ENCODE peak calls at places on chromosomes 7 and 10, in ten cellular contexts. W is astrocyte, A is mammary epithelial cell, R is GM23338, D is fibroblast of lung, O is GM23248, E is HCT116, U is K562, F is GM12878, Y is PC-3. T is an unnamed sample. For H3K27me3, the result is how much of the 10 kb centered on the place peaks cover.

GRCh38 chr10:130013263-130013937 is 49.3 kb upstream of the EBF3 start:
- DNase-seq in Y (no peak), U (no peak), D (no peak), F (no peak), A (no peak), W (no peak), R (no peak), E (no peak), O (peak), T (no peak)

GRCh38 chr7:121195859-121196588 is 132.8 kb upstream of the WNT16 start:
- DNase-seq in U (no peak), O (no peak), Y (no peak), A (no peak), F (no peak), W (peak), R (peak), E (no peak), D (peak), T (no peak)

GRCh38 chr10:94006591-94007550 is 13.1 kb downstream of the PLCE1 start:
- DNase-seq in O (peak), A (no peak), R (no peak), E (no peak), U (no peak), Y (peak), F (no peak), W (peak), D (peak), T (no peak)

GRCh38 chr10:63520463-63521388 is 475 bp upstream of the REEP3 start:
- DNase-seq in F (no peak), R (peak), W (peak), U (peak), Y (peak), D (peak), A (peak), O (peak), E (peak), T (peak)

GRCh38 chr10:31773749-31774148 is 154.9 kb downstream of the ARHGAP12 start:
- DNase-seq in O (no peak), A (no peak), R (no peak), E (no peak), U (no peak), W (no peak), F (no peak), Y (no peak), D (no peak), T (peak)

GRCh38 chr7:83794834-83795233 is 145.9 kb upstream of the SEMA3E start:
- DNase-seq in O (no peak), W (no peak), E (no peak), Y (no peak), A (no peak), F (no peak), R (no peak), U (no peak), D (no peak), T (no peak)

GRCh38 chr7:1912472-1913289 is 242.6 kb downstream of the ELFN1 start:
- DNase-seq in R (no peak), Y (no peak), W (peak), F (no peak), O (no peak), A (no peak), E (no peak), U (no peak), D (peak), T (no peak)

GRCh38 chr7:14896461-14896860 is 6.1 kb downstream of the DGKB start:
- DNase-seq in F (no peak), E (no peak), W (no peak), D (no peak), R (no peak), A (no peak), O (no peak), Y (no peak), U (no peak), T (no peak)

GRCh38 chr7:116953372-116953726 is at the start of gene ST7:
- DNase-seq in A (peak), F (no peak), U (peak), D (peak), W (peak), O (peak), R (peak), E (peak), Y (peak), T (peak)

GRCh38 chr10:74114041-74114448 is 36.6 kb downstream of the AP3M1 start:
- DNase-seq in U (no peak), R (no peak), Y (no peak), A (no peak), W (no peak), D (no peak), E (no peak), O (peak), F (no peak), T (no peak)

GRCh38 chr7:129664029-129665012 is 52.8 kb downstream of the NRF1 start:
- DNase-seq in E (peak), R (peak), W (peak), A (peak), Y (peak), D (peak), O (peak), F (peak), U (peak), T (peak)

DNA sequence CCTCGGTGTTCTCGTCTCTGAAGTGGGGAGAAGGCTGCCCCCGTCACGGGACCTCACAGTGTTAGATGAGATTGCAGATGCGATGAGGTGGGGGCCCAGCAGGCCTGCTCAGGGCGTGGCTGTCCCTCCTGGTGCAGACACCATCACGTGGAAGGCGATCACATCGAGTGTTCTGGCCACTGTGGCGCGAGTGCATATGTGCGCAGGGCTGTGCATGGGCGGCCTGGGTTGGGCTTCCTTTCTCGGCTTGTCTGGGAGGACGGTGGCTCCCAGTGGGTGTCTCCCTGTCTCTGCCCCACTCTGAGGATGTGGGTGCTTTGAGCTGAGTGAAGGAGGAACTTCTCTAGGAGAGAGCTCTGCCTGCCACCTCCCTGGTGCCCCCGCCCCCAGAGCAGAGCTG is 83.1 kb downstream of the LHPP start:
- DNase-seq in Y (no peak), F (no peak), R (no peak), W (no peak), O (no peak), D (no peak), E (no peak), U (peak), A (no peak), T (no peak)
- H3K4me2 ChIP-seq in Y (no peak), F (no peak), R (no peak), W (no peak), O (no peak), D (no peak), E (no peak), U (no peak), A (no peak), T (no peak)

GRCh38 chr10:102408728-102409603 is 9.6 kb downstream of the PSD start:
- DNase-seq in U (peak), E (no peak), A (no peak), O (peak), D (peak), F (no peak), W (no peak), R (peak), Y (no peak), T (peak)
- H3K27me3 ChIP-seq in U (under half), E (under half), A (under half), O (under half), D (half or more), F (under half), W (under half), R (half or more), Y (under half), T (half or more)

GRCh38 chr10:75433216-75433615 is 1.8 kb downstream of the LRMDA start:
- DNase-seq in R (peak), O (no peak), A (no peak), F (no peak), Y (no peak), E (no peak), W (no peak), U (no peak), D (no peak), T (no peak)

GRCh38 chr10:75432176-75432575 is 752 bp downstream of the LRMDA start:
- DNase-seq in D (no peak), F (no peak), R (no peak), U (no peak), W (no peak), A (no peak), O (no peak), E (no peak), Y (no peak), T (peak)

GRCh38 chr10:75430000-75430763 is 1.2 kb upstream of the LRMDA start:
- DNase-seq in U (peak), W (no peak), A (peak), E (no peak), F (no peak), O (no peak), D (no peak), R (peak), Y (no peak), T (peak)

GRCh38 chr10:75432763-75433162 is 1.3 kb downstream of the LRMDA start:
- DNase-seq in A (no peak), O (no peak), Y (no peak), E (no peak), F (no peak), D (no peak), W (no peak), U (no peak), R (no peak), T (peak)

DNA sequence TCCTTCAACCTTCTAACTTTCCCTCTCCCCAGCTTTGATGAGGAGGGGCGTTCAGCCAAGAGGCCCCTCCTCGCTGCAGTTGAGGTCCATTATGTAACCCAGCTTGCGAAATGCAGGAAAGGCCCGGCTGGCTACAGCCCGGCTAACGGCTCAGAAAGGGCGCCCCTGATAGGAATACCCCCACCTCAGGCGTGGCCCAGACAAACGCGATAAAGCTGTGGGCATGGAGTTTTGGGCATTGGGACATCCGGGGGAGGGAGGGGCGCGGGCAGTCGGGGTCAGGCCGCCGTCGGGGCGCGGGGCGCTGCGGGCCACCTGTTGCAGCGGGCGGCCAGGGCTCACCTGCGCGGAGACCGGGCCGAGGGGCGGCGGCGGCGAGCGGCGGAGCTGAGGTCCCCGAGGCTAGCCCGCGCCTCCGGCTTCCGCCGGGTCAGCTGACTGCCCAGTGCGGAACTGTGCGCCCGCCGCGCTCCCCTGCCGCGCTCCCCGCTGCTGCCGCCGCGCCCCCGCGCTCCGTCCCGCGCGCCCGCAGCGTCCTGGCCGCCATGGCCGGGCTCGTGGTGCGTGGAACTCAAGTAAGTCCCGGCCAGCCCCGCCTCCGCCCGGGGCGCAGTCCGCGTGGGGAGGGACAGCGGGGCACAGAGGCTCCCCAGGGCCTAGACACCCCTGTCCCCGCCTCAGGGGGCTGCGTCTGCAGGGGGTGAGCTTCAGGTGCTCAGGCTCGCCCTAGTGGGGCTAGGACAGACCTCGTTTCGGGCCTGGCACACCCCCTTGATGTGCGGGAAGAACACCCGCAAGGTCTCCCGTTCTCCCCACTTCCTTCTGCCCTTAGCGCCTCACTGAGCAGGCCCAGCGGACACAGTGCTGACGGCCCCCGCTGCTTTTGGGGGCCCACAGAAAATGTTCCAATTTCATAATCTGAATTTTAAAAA is at the start of gene LRMDA:
- DNase-seq in Y (peak), D (no peak), U (no peak), O (peak), W (no peak), A (no peak), R (peak), F (no peak), E (no peak), T (peak)
- TF ChIP-seq EZH2 in Y (peak), D (peak), U (no peak), O (no peak), W (peak), A (no peak), R (peak), F (no peak), E (no peak), T (peak)

GRCh38 chr7:28921822-28922221 is 36.3 kb downstream of the TRIL start:
- DNase-seq in E (peak), F (no peak), R (peak), U (peak), A (peak), W (peak), D (peak), Y (peak), O (peak), T (peak)
- H3K4me2 ChIP-seq in E (peak), F (no peak), R (no peak), U (no peak), A (no peak), W (no peak), D (no peak), Y (peak), O (peak), T (no peak)

DNA sequence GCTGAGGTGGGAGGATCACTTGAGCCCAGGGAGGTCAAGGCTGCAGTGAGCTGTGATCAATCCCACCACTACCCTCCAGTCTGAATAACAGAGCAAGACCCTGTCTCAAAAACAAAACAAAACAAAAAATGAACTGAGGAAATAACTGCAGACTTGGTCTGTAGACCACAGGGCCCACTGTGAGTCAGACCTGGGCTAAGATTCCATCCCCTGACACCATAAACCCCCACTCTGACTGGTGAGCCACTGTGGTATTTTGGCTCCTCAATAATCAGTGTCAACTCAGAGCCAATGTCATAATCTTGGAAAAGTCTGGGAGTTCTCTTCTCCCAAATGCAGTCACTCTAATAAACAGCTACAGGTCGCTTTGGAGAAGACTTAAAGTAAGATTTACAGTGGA is 24.0 kb upstream of the ERCC6 start:
- DNase-seq in W (peak), D (peak), Y (peak), F (no peak), U (no peak), R (no peak), O (peak), E (no peak), A (no peak), T (no peak)
- H3K27me3 ChIP-seq in W (under half), D (under half), Y (under half), F (under half), U (under half), R (under half), O (under half), E (under half), A (under half), T (under half)

GRCh38 chr7:157009778-157010587 is 480 bp downstream of the MNX1 start:
- DNase-seq in Y (no peak), D (no peak), A (no peak), F (no peak), U (peak), R (peak), O (no peak), W (no peak), E (no peak), T (peak)
- TF ChIP-seq EZH2 in Y (no peak), D (no peak), A (no peak), F (no peak), U (no peak), R (peak), O (peak), W (no peak), E (no peak), T (no peak)

DNA sequence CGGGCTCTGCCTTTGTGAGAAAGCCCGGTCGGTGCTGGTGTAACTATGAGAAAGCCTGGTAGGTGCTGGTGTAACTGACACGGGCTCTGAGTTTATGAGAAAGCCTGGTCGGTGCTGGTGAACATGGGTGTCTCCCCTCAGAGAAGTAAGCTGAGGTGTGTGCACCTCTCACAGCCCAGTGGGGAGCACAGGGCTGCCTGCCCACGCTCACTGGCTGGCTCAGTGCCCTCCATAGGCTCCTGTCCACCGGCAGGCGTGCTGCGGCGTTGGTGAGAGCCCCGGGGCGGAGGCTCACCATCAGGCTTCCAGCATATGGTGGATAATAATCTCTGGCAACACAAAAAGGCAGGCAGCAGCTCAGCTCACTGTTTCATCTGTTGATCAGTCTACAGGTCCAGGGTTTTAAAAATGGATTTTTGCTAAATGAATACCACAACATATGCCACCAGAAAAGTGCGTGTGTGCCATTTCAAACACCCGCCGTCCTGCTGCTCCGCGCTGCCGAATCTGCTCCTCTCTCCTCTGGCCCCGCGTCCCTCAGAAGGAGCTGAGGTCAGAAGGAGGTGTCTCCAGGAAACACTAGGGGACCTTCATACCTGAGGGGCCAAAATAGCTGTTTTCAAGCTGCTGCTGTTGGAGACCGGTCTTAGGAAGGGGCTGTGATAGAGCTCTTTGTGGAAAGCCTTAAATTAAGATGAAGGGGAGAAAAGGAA is 365.7 kb downstream of the DNAJB6 start:
- DNase-seq in R (no peak), O (no peak), Y (no peak), D (no peak), E (no peak), W (no peak), U (no peak), F (no peak), A (no peak), T (no peak)
- H3K4me2 ChIP-seq in R (no peak), O (no peak), Y (no peak), D (no peak), E (no peak), W (no peak), U (no peak), F (no peak), A (no peak), T (no peak)

DNA sequence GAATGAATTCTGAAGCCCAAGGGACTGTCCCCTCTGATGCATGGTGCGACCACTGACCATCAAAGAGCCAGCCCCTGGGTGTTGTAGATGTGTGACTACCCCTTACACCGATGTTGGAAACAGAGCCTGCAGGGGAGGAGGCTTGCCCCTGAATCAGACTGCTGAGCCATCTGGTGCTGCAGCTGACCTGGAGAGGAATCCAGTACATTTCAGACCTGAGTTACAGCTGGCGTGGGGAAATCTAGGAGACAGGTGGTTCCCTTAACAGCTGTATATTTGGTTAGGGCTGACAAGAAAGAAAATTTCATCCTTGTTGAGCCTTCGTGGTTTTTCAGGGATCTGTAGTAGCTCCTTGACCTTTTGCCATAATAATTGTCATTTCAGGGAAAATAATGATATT is 195.5 kb downstream of the CELF2 start:
- DNase-seq in F (no peak), Y (no peak), A (no peak), W (no peak), O (no peak), U (no peak), D (no peak), R (no peak), E (no peak), T (peak)
- H3K27me3 ChIP-seq in F (under half), Y (under half), A (under half), W (under half), O (under half), U (under half), D (under half), R (under half), E (under half), T (under half)

DNA sequence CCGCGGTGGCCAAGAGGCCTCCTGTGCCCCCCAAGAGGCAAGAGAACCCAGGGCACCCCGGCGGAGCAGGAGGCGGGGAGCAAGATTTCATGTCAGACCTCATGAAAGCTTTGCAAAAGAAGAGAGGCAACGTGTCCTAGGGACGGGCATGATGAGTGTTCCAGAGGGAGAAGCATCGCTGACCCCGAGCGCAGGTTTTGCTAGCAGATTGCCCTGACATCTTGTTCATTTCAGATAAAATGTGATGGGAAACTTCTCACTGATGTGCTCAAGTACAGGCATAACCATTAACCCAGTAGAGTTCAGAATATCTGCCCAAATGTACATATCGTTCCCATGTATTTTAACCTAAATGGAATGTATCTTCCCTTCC is 129.2 kb downstream of the APBB1IP start:
- DNase-seq in F (no peak), D (no peak), R (no peak), W (no peak), O (no peak), A (no peak), U (no peak), Y (no peak), E (no peak), T (no peak)
- TF ChIP-seq EZH2 in F (no peak), D (peak), R (no peak), W (no peak), O (no peak), A (peak), U (no peak), Y (no peak), E (no peak), T (peak)

T was measured in neural progenitor cell.